ENCODE peak calls at places on chromosome 1, in nine cellular contexts. X, L, B, J, K, W, I, C and V are unnamed samples.

GRCh38 chr1:39525366-39526165 is 34.1 kb downstream of the BMP8A start:
- DNase-seq in X (no peak), L (no peak), B (no peak), J (no peak), K (no peak), W (peak; percentile 32), I (peak; percentile 47), C (no peak), V (no peak)

GRCh38 chr1:246608616-246609376 is 42.5 kb downstream of the CNST start:
- DNase-seq in X (peak; percentile 93), L (peak; percentile 42), B (peak; percentile 89), J (no peak), K (peak; percentile 39), W (peak; percentile 54), I (peak; percentile 81), C (no peak), V (peak; percentile 87)

GRCh38 chr1:59504281-59504680 is 207.4 kb downstream of the FGGY start:
- DNase-seq in X (no peak), L (no peak), B (no peak), J (no peak), K (no peak), W (no peak), I (no peak), C (no peak), V (no peak)

GRCh38 chr1:29767088-29767685 is 530.9 kb downstream of the PTPRU start:
- DNase-seq in X (no peak), L (no peak), B (no peak), J (no peak), K (no peak), W (no peak), I (no peak), C (no peak), V (no peak)

GRCh38 chr1:4424766-4425165 is 229.6 kb upstream of the AJAP1 start:
- DNase-seq in X (no peak), L (no peak), B (no peak), J (no peak), K (no peak), W (no peak), I (no peak), C (no peak), V (no peak)

GRCh38 chr1:51253691-51254090 is 17.6 kb downstream of the RNF11 start:
- DNase-seq in X (no peak), L (no peak), B (no peak), J (no peak), K (no peak), W (no peak), I (no peak), C (no peak), V (no peak)

GRCh38 chr1:218785928-218786327 is 387.8 kb upstream of the LYPLAL1 start:
- DNase-seq in X (no peak), L (no peak), B (no peak), J (no peak), K (peak; percentile 44), W (peak; percentile 10), I (peak; percentile 9), C (peak; percentile 62), V (peak; percentile 7)

GRCh38 chr1:19613075-19613748 is 30.9 kb upstream of the NBL1 start:
- DNase-seq in X (no peak), L (no peak), B (no peak), J (no peak), K (no peak), W (no peak), I (peak; percentile 68), C (no peak), V (no peak)

GRCh38 chr1:78101514-78101913 is 55.7 kb downstream of the GIPC2 start:
- DNase-seq in X (no peak), L (no peak), B (no peak), J (no peak), K (no peak), W (no peak), I (peak; percentile 71), C (no peak), V (no peak)

GRCh38 chr1:2645143-2645542 is 12.3 kb upstream of the MMEL1 start:
- DNase-seq in X (peak; percentile 42), L (no peak), B (peak; percentile 66), J (no peak), K (no peak), W (no peak), I (no peak), C (no peak), V (no peak)

GRCh38 chr1:112790920-112791722 is 76.0 kb upstream of the PPM1J start:
- DNase-seq in X (no peak), L (peak; percentile 81), B (no peak), J (no peak), K (no peak), W (no peak), I (no peak), C (no peak), V (no peak)

GRCh38 chr1:20584890-20585289 is 4.0 kb upstream of the CDA start:
- DNase-seq in X (no peak), L (no peak), B (no peak), J (no peak), K (no peak), W (no peak), I (no peak), C (no peak), V (no peak)

GRCh38 chr1:93694039-93694438 is 12.4 kb upstream of the BCAR3 start:
- DNase-seq in X (no peak), L (no peak), B (no peak), J (no peak), K (no peak), W (no peak), I (no peak), C (no peak), V (no peak)

GRCh38 chr1:226324479-226324878 is 15.5 kb upstream of the LIN9 start:
- DNase-seq in X (no peak), L (no peak), B (no peak), J (no peak), K (no peak), W (no peak), I (no peak), C (no peak), V (no peak)

GRCh38 chr1:150994248-150994647 is 12.2 kb downstream of the ANXA9 start:
- DNase-seq in X (no peak), L (no peak), B (no peak), J (no peak), K (no peak), W (no peak), I (no peak), C (no peak), V (no peak)

GRCh38 chr1:60978421-60979357 is 103.7 kb upstream of the NFIA start:
- DNase-seq in X (no peak), L (peak; percentile 32), B (no peak), J (no peak), K (peak; percentile 32), W (peak; percentile 23), I (peak; percentile 36), C (no peak), V (peak; percentile 15)

GRCh38 chr1:85490270-85490669 is 25.3 kb upstream of the DDAH1 start:
- DNase-seq in X (no peak), L (no peak), B (no peak), J (no peak), K (no peak), W (no peak), I (no peak), C (no peak), V (no peak)

DNA sequence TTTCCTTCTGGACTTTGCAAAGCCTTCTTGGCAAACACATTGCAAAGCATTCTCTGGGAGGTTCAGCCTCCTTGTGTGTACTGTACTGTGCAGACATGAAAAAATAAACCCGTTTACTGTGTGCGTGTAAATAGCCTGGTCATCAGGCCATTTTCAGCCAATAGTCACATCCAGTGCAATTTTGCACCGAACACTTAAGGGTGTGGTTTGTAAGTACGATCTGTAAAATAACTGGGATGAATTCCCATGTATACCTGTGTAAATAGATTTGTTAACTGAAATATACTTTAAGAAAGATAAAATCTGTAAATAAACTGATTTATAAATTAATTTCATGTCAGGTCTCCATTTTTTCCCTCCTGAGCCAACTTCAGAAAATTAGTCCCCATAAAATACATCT is 40.1 kb upstream of the QSOX1 start:
- DNase-seq in X (no peak), L (no peak), B (no peak), J (no peak), K (no peak), W (no peak), I (no peak), C (no peak), V (no peak)
- TF ChIP-seq CTCF in X (no peak), L (no peak), B (no peak), J (no peak), K (no peak), W (no peak), I (no peak), C (no peak), V (no peak)

DNA sequence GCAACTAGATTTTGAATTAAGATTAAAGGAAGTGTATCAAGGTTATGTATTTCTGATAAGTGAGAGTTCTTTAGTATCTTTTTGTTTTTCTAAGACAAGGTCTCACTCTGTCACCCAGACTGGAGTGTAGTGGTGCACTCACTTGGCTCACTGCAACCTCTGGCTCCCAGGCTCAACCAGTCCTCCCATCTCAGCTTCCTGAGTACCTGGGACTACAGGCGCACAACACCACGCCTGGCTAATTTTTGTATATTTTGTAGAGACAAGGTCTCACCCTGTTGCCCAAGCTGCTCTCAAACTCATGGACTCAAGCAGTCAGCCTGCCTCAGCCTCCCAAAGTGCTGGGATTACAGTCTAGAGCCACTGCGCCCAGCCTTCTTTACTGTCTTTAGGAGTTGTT is 33.7 kb downstream of the DHX9 start:
- DNase-seq in X (no peak), L (no peak), B (no peak), J (no peak), K (no peak), W (no peak), I (no peak), C (no peak), V (no peak)
- H3K36me3 ChIP-seq in X (peaks cover 100% of the 10 kb centered on the region), L (peaks cover 100% of the 10 kb centered on the region), B (peaks cover 81% of the 10 kb centered on the region), J (peaks cover 94% of the 10 kb centered on the region), K (no peaks in the 10 kb centered on the region), W (peaks cover 100% of the 10 kb centered on the region), I (peaks cover 21% of the 10 kb centered on the region), C (no peaks in the 10 kb centered on the region), V (peaks cover 100% of the 10 kb centered on the region)

GRCh38 chr1:10629816-10630571 is 155.2 kb downstream of the PEX14 start:
- DNase-seq in X (peak; percentile 39), L (peak; percentile 54), B (peak; percentile 75), J (no peak), K (peak; percentile 14), W (no peak), I (no peak), C (no peak), V (no peak)
- H3K4me3 ChIP-seq in X (no peak overlapping the region), L (no peak overlapping the region), B (no peak overlapping the region), J (no peak overlapping the region), K (no peak overlapping the region), W (no peak overlapping the region), I (no peak overlapping the region), C (no peak overlapping the region), V (no peak overlapping the region)

DNA sequence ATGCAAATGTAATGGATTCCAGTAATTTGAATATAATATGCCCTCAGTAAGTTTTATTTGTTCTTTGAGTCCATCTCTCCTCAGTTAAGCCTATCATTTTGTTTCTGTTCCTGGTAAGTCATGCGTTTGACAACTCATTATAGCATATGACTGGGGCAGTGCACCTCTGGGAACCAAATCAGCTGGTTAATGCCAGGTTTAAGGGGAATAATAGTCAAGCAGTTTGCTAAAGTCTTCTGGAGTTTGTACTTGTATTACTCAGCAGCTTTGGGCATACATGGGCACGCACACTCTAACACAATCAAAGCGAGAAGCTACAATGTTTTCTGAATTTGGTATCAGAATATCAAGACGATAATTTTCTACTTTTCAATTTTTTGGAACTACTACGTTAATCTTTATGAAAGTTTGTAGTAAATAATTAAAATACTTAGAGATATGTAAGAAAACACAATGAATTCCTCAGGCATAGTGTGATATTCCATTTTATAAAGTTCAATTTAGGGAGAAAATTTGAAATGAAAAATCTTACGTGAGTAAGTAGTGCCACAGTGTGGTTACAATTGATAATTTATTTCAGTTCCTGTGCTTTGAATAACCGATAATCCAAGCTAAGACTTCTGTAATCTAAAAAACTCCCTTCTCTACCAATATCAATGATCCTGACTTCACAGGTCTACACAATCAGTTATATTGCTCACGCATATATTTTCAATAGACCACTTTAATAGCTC is 43.8 kb upstream of the KCTD3 start:
- DNase-seq in X (no peak), L (no peak), B (no peak), J (no peak), K (no peak), W (no peak), I (no peak), C (no peak), V (no peak)
- TF ChIP-seq CTCF in X (peak; percentile 10), L (peak; percentile 62), B (no peak), J (no peak), K (no peak), W (peak; percentile 27), I (no peak), C (no peak), V (no peak)